ENCODE peak calls at places on chromosome 2, in five cellular contexts. One of them, this sample, is unnamed.

GRCh38 chr2:226057914-226058313 is 658.4 kb downstream of the NYAP2 start:
- DNase-seq in stimulated activated CD4-positive, alpha-beta T cell treated with anti-CD3 and anti-CD28 coated beads, TNF-alpha, amount 100 ng/mL, for 48 hours: no peak
- DNase-seq in progenitor cell of endocrine pancreas: no peak
- DNase-seq in hepatocyte: no peak
- DNase-seq in HCEC 1CT: no peak
- DNase-seq in this sample: no peak

GRCh38 chr2:113251118-113251517 is 27.6 kb downstream of the PAX8 start:
- DNase-seq in stimulated activated CD4-positive, alpha-beta T cell treated with anti-CD3 and anti-CD28 coated beads, TNF-alpha, amount 100 ng/mL, for 48 hours: no peak
- DNase-seq in progenitor cell of endocrine pancreas: no peak
- DNase-seq in hepatocyte: no peak
- DNase-seq in HCEC 1CT: no peak
- DNase-seq in this sample: no peak

GRCh38 chr2:239261796-239262475 is 138.9 kb downstream of the HDAC4 start:
- DNase-seq in stimulated activated CD4-positive, alpha-beta T cell treated with anti-CD3 and anti-CD28 coated beads, TNF-alpha, amount 100 ng/mL, for 48 hours: no peak
- DNase-seq in progenitor cell of endocrine pancreas: no peak
- DNase-seq in hepatocyte: no peak
- DNase-seq in HCEC 1CT: no peak
- DNase-seq in this sample: no peak

GRCh38 chr2:108589786-108590185 is 55.5 kb downstream of the LIMS1 start:
- DNase-seq in stimulated activated CD4-positive, alpha-beta T cell treated with anti-CD3 and anti-CD28 coated beads, TNF-alpha, amount 100 ng/mL, for 48 hours: no peak
- DNase-seq in progenitor cell of endocrine pancreas: no peak
- DNase-seq in hepatocyte: no peak
- DNase-seq in HCEC 1CT: no peak
- DNase-seq in this sample: no peak

GRCh38 chr2:132871829-132872228 is 201.8 kb upstream of the LYPD1 start:
- DNase-seq in stimulated activated CD4-positive, alpha-beta T cell treated with anti-CD3 and anti-CD28 coated beads, TNF-alpha, amount 100 ng/mL, for 48 hours: no peak
- DNase-seq in progenitor cell of endocrine pancreas: no peak
- DNase-seq in hepatocyte: no peak
- DNase-seq in HCEC 1CT: no peak
- DNase-seq in this sample: no peak

GRCh38 chr2:11166476-11166875 is 11.2 kb downstream of the SLC66A3 start:
- DNase-seq in stimulated activated CD4-positive, alpha-beta T cell treated with anti-CD3 and anti-CD28 coated beads, TNF-alpha, amount 100 ng/mL, for 48 hours: no peak
- DNase-seq in progenitor cell of endocrine pancreas: no peak
- DNase-seq in hepatocyte: no peak
- DNase-seq in HCEC 1CT: no peak
- DNase-seq in this sample: no peak

GRCh38 chr2:48886919-48887318 is 131.4 kb upstream of the LHCGR start:
- DNase-seq in stimulated activated CD4-positive, alpha-beta T cell treated with anti-CD3 and anti-CD28 coated beads, TNF-alpha, amount 100 ng/mL, for 48 hours: no peak
- DNase-seq in progenitor cell of endocrine pancreas: no peak
- DNase-seq in hepatocyte: no peak
- DNase-seq in HCEC 1CT: no peak
- DNase-seq in this sample: no peak

GRCh38 chr2:219607931-219608330 is 10.3 kb downstream of the STK11IP start:
- DNase-seq in stimulated activated CD4-positive, alpha-beta T cell treated with anti-CD3 and anti-CD28 coated beads, TNF-alpha, amount 100 ng/mL, for 48 hours: no peak
- DNase-seq in progenitor cell of endocrine pancreas: no peak
- DNase-seq in hepatocyte: no peak
- DNase-seq in HCEC 1CT: no peak
- DNase-seq in this sample: no peak

GRCh38 chr2:112692914-112693313 is 27.9 kb upstream of the NT5DC4 start:
- DNase-seq in stimulated activated CD4-positive, alpha-beta T cell treated with anti-CD3 and anti-CD28 coated beads, TNF-alpha, amount 100 ng/mL, for 48 hours: peak; percentile 36
- DNase-seq in progenitor cell of endocrine pancreas: no peak
- DNase-seq in hepatocyte: no peak
- DNase-seq in HCEC 1CT: no peak
- DNase-seq in this sample: no peak

GRCh38 chr2:135688002-135688401 is 53.7 kb upstream of the UBXN4 start:
- DNase-seq in stimulated activated CD4-positive, alpha-beta T cell treated with anti-CD3 and anti-CD28 coated beads, TNF-alpha, amount 100 ng/mL, for 48 hours: no peak
- DNase-seq in progenitor cell of endocrine pancreas: no peak
- DNase-seq in hepatocyte: no peak
- DNase-seq in HCEC 1CT: peak; percentile 45
- DNase-seq in this sample: no peak

GRCh38 chr2:226273440-226273839 is 526.2 kb downstream of the IRS1 start:
- DNase-seq in stimulated activated CD4-positive, alpha-beta T cell treated with anti-CD3 and anti-CD28 coated beads, TNF-alpha, amount 100 ng/mL, for 48 hours: no peak
- DNase-seq in progenitor cell of endocrine pancreas: no peak
- DNase-seq in hepatocyte: no peak
- DNase-seq in HCEC 1CT: peak; percentile 10
- DNase-seq in this sample: no peak

GRCh38 chr2:20622296-20622686 is 28.6 kb downstream of the HS1BP3 start:
- DNase-seq in stimulated activated CD4-positive, alpha-beta T cell treated with anti-CD3 and anti-CD28 coated beads, TNF-alpha, amount 100 ng/mL, for 48 hours: no peak
- DNase-seq in progenitor cell of endocrine pancreas: no peak
- DNase-seq in hepatocyte: no peak
- DNase-seq in HCEC 1CT: no peak
- DNase-seq in this sample: no peak

GRCh38 chr2:72892506-72893173 is 5.4 kb downstream of the SPR start:
- DNase-seq in stimulated activated CD4-positive, alpha-beta T cell treated with anti-CD3 and anti-CD28 coated beads, TNF-alpha, amount 100 ng/mL, for 48 hours: peak; percentile 43
- DNase-seq in progenitor cell of endocrine pancreas: no peak
- DNase-seq in hepatocyte: peak; percentile 84
- DNase-seq in HCEC 1CT: peak; percentile 72
- DNase-seq in this sample: peak; percentile 59

GRCh38 chr2:9423922-9424272 is 443 bp downstream of the CPSF3 start:
- DNase-seq in stimulated activated CD4-positive, alpha-beta T cell treated with anti-CD3 and anti-CD28 coated beads, TNF-alpha, amount 100 ng/mL, for 48 hours: peak; percentile 17
- DNase-seq in progenitor cell of endocrine pancreas: no peak
- DNase-seq in hepatocyte: no peak
- DNase-seq in HCEC 1CT: no peak
- DNase-seq in this sample: no peak

GRCh38 chr2:96527990-96528679 is 8.4 kb upstream of the ARID5A start:
- DNase-seq in stimulated activated CD4-positive, alpha-beta T cell treated with anti-CD3 and anti-CD28 coated beads, TNF-alpha, amount 100 ng/mL, for 48 hours: peak; percentile 71
- DNase-seq in progenitor cell of endocrine pancreas: no peak
- DNase-seq in hepatocyte: no peak
- DNase-seq in HCEC 1CT: no peak
- DNase-seq in this sample: no peak

GRCh38 chr2:195425328-195425727 is 231.7 kb upstream of the SLC39A10 start:
- DNase-seq in stimulated activated CD4-positive, alpha-beta T cell treated with anti-CD3 and anti-CD28 coated beads, TNF-alpha, amount 100 ng/mL, for 48 hours: no peak
- DNase-seq in progenitor cell of endocrine pancreas: no peak
- DNase-seq in hepatocyte: no peak
- DNase-seq in HCEC 1CT: no peak
- DNase-seq in this sample: no peak

GRCh38 chr2:1377473-1377872 is 35.8 kb upstream of the TPO start:
- DNase-seq in stimulated activated CD4-positive, alpha-beta T cell treated with anti-CD3 and anti-CD28 coated beads, TNF-alpha, amount 100 ng/mL, for 48 hours: no peak
- DNase-seq in progenitor cell of endocrine pancreas: no peak
- DNase-seq in hepatocyte: no peak
- DNase-seq in HCEC 1CT: no peak
- DNase-seq in this sample: no peak

GRCh38 chr2:205409403-205409802 is 272.9 kb upstream of the NRP2 start:
- DNase-seq in stimulated activated CD4-positive, alpha-beta T cell treated with anti-CD3 and anti-CD28 coated beads, TNF-alpha, amount 100 ng/mL, for 48 hours: no peak
- DNase-seq in progenitor cell of endocrine pancreas: no peak
- DNase-seq in hepatocyte: no peak
- DNase-seq in HCEC 1CT: peak; percentile 18
- DNase-seq in this sample: no peak

GRCh38 chr2:230106771-230107170 is 38.0 kb upstream of the SLC16A14 start:
- DNase-seq in stimulated activated CD4-positive, alpha-beta T cell treated with anti-CD3 and anti-CD28 coated beads, TNF-alpha, amount 100 ng/mL, for 48 hours: no peak
- DNase-seq in progenitor cell of endocrine pancreas: no peak
- DNase-seq in hepatocyte: no peak
- DNase-seq in HCEC 1CT: no peak
- DNase-seq in this sample: no peak

GRCh38 chr2:219453691-219454131 is 19.1 kb downstream of the SPEG start:
- DNase-seq in stimulated activated CD4-positive, alpha-beta T cell treated with anti-CD3 and anti-CD28 coated beads, TNF-alpha, amount 100 ng/mL, for 48 hours: no peak
- DNase-seq in progenitor cell of endocrine pancreas: no peak
- DNase-seq in hepatocyte: peak; percentile 84
- DNase-seq in HCEC 1CT: peak; percentile 66
- DNase-seq in this sample: no peak

GRCh38 chr2:227474406-227474805 is 2.5 kb downstream of the AGFG1 start:
- DNase-seq in stimulated activated CD4-positive, alpha-beta T cell treated with anti-CD3 and anti-CD28 coated beads, TNF-alpha, amount 100 ng/mL, for 48 hours: no peak
- DNase-seq in progenitor cell of endocrine pancreas: no peak
- DNase-seq in hepatocyte: no peak
- DNase-seq in HCEC 1CT: no peak
- DNase-seq in this sample: no peak

GRCh38 chr2:38968021-38968420 is 78.3 kb downstream of the ARHGEF33 start:
- DNase-seq in stimulated activated CD4-positive, alpha-beta T cell treated with anti-CD3 and anti-CD28 coated beads, TNF-alpha, amount 100 ng/mL, for 48 hours: no peak
- DNase-seq in progenitor cell of endocrine pancreas: no peak
- DNase-seq in hepatocyte: no peak
- DNase-seq in HCEC 1CT: no peak
- DNase-seq in this sample: no peak

GRCh38 chr2:226514895-226515294 is 284.7 kb downstream of the IRS1 start:
- DNase-seq in stimulated activated CD4-positive, alpha-beta T cell treated with anti-CD3 and anti-CD28 coated beads, TNF-alpha, amount 100 ng/mL, for 48 hours: no peak
- DNase-seq in progenitor cell of endocrine pancreas: no peak
- DNase-seq in hepatocyte: no peak
- DNase-seq in HCEC 1CT: peak; percentile 78
- DNase-seq in this sample: no peak

GRCh38 chr2:20897874-20898453 is 75.1 kb upstream of the LDAH start:
- DNase-seq in stimulated activated CD4-positive, alpha-beta T cell treated with anti-CD3 and anti-CD28 coated beads, TNF-alpha, amount 100 ng/mL, for 48 hours: no peak
- DNase-seq in progenitor cell of endocrine pancreas: no peak
- DNase-seq in hepatocyte: no peak
- DNase-seq in HCEC 1CT: no peak
- DNase-seq in this sample: no peak

GRCh38 chr2:65530547-65531320 is 98.3 kb upstream of the SPRED2 start:
- DNase-seq in stimulated activated CD4-positive, alpha-beta T cell treated with anti-CD3 and anti-CD28 coated beads, TNF-alpha, amount 100 ng/mL, for 48 hours: no peak
- DNase-seq in progenitor cell of endocrine pancreas: no peak
- DNase-seq in hepatocyte: no peak
- DNase-seq in HCEC 1CT: peak; percentile 48
- DNase-seq in this sample: no peak

GRCh38 chr2:229835601-229836283 is 86.1 kb downstream of the TRIP12 start:
- DNase-seq in stimulated activated CD4-positive, alpha-beta T cell treated with anti-CD3 and anti-CD28 coated beads, TNF-alpha, amount 100 ng/mL, for 48 hours: no peak
- DNase-seq in progenitor cell of endocrine pancreas: no peak
- DNase-seq in hepatocyte: no peak
- DNase-seq in HCEC 1CT: no peak
- DNase-seq in this sample: no peak

GRCh38 chr2:44994377-44994776 is 14.9 kb downstream of the SIX2 start:
- DNase-seq in stimulated activated CD4-positive, alpha-beta T cell treated with anti-CD3 and anti-CD28 coated beads, TNF-alpha, amount 100 ng/mL, for 48 hours: no peak
- DNase-seq in progenitor cell of endocrine pancreas: no peak
- DNase-seq in hepatocyte: no peak
- DNase-seq in HCEC 1CT: no peak
- DNase-seq in this sample: no peak

GRCh38 chr2:189191766-189192165 is 12.2 kb upstream of the COL5A2 start:
- DNase-seq in stimulated activated CD4-positive, alpha-beta T cell treated with anti-CD3 and anti-CD28 coated beads, TNF-alpha, amount 100 ng/mL, for 48 hours: no peak
- DNase-seq in progenitor cell of endocrine pancreas: no peak
- DNase-seq in hepatocyte: no peak
- DNase-seq in HCEC 1CT: no peak
- DNase-seq in this sample: no peak

GRCh38 chr2:73250872-73251846 is 17.1 kb downstream of the CCT7 start:
- DNase-seq in stimulated activated CD4-positive, alpha-beta T cell treated with anti-CD3 and anti-CD28 coated beads, TNF-alpha, amount 100 ng/mL, for 48 hours: no peak
- DNase-seq in progenitor cell of endocrine pancreas: no peak
- DNase-seq in hepatocyte: no peak
- DNase-seq in HCEC 1CT: no peak
- DNase-seq in this sample: no peak

GRCh38 chr2:193518061-193518817 is 1323.5 kb upstream of the TMEFF2 start:
- DNase-seq in stimulated activated CD4-positive, alpha-beta T cell treated with anti-CD3 and anti-CD28 coated beads, TNF-alpha, amount 100 ng/mL, for 48 hours: no peak
- DNase-seq in progenitor cell of endocrine pancreas: no peak
- DNase-seq in hepatocyte: no peak
- DNase-seq in HCEC 1CT: peak; percentile 90
- DNase-seq in this sample: no peak

GRCh38 chr2:24994325-24994724 is 22.6 kb upstream of the DNAJC27 start:
- DNase-seq in stimulated activated CD4-positive, alpha-beta T cell treated with anti-CD3 and anti-CD28 coated beads, TNF-alpha, amount 100 ng/mL, for 48 hours: no peak
- DNase-seq in progenitor cell of endocrine pancreas: no peak
- DNase-seq in hepatocyte: no peak
- DNase-seq in HCEC 1CT: no peak
- DNase-seq in this sample: no peak

GRCh38 chr2:75609937-75610508 is 36.6 kb upstream of the MRPL19 start:
- DNase-seq in stimulated activated CD4-positive, alpha-beta T cell treated with anti-CD3 and anti-CD28 coated beads, TNF-alpha, amount 100 ng/mL, for 48 hours: no peak
- DNase-seq in progenitor cell of endocrine pancreas: no peak
- DNase-seq in hepatocyte: no peak
- DNase-seq in HCEC 1CT: no peak
- DNase-seq in this sample: no peak

GRCh38 chr2:72914226-72915075 is 2.9 kb upstream of the EMX1 start:
- DNase-seq in stimulated activated CD4-positive, alpha-beta T cell treated with anti-CD3 and anti-CD28 coated beads, TNF-alpha, amount 100 ng/mL, for 48 hours: no peak
- DNase-seq in progenitor cell of endocrine pancreas: no peak
- DNase-seq in hepatocyte: peak; percentile 2
- DNase-seq in HCEC 1CT: no peak
- DNase-seq in this sample: no peak

GRCh38 chr2:27766287-27766661 is 5.2 kb upstream of the MRPL33 start:
- DNase-seq in stimulated activated CD4-positive, alpha-beta T cell treated with anti-CD3 and anti-CD28 coated beads, TNF-alpha, amount 100 ng/mL, for 48 hours: no peak
- DNase-seq in progenitor cell of endocrine pancreas: no peak
- DNase-seq in hepatocyte: no peak
- DNase-seq in HCEC 1CT: no peak
- DNase-seq in this sample: no peak

GRCh38 chr2:2107140-2107539 is 223.9 kb downstream of the MYT1L start:
- DNase-seq in stimulated activated CD4-positive, alpha-beta T cell treated with anti-CD3 and anti-CD28 coated beads, TNF-alpha, amount 100 ng/mL, for 48 hours: no peak
- DNase-seq in progenitor cell of endocrine pancreas: no peak
- DNase-seq in hepatocyte: no peak
- DNase-seq in HCEC 1CT: no peak
- DNase-seq in this sample: no peak

GRCh38 chr2:97067279-97068004 is 27.2 kb downstream of the FAHD2B start:
- DNase-seq in stimulated activated CD4-positive, alpha-beta T cell treated with anti-CD3 and anti-CD28 coated beads, TNF-alpha, amount 100 ng/mL, for 48 hours: no peak
- DNase-seq in progenitor cell of endocrine pancreas: no peak
- DNase-seq in hepatocyte: no peak
- DNase-seq in HCEC 1CT: no peak
- DNase-seq in this sample: no peak

GRCh38 chr2:114218368-114218767 is 224.1 kb upstream of the DPP10 start:
- DNase-seq in stimulated activated CD4-positive, alpha-beta T cell treated with anti-CD3 and anti-CD28 coated beads, TNF-alpha, amount 100 ng/mL, for 48 hours: no peak
- DNase-seq in progenitor cell of endocrine pancreas: no peak
- DNase-seq in hepatocyte: no peak
- DNase-seq in HCEC 1CT: no peak
- DNase-seq in this sample: no peak

GRCh38 chr2:33873206-33873605 is 274.1 kb upstream of the FAM98A start:
- DNase-seq in stimulated activated CD4-positive, alpha-beta T cell treated with anti-CD3 and anti-CD28 coated beads, TNF-alpha, amount 100 ng/mL, for 48 hours: no peak
- DNase-seq in progenitor cell of endocrine pancreas: no peak
- DNase-seq in hepatocyte: no peak
- DNase-seq in HCEC 1CT: no peak
- DNase-seq in this sample: no peak

GRCh38 chr2:152347076-152347475 is 12.1 kb downstream of the FMNL2 start:
- DNase-seq in stimulated activated CD4-positive, alpha-beta T cell treated with anti-CD3 and anti-CD28 coated beads, TNF-alpha, amount 100 ng/mL, for 48 hours: no peak
- DNase-seq in progenitor cell of endocrine pancreas: no peak
- DNase-seq in hepatocyte: no peak
- DNase-seq in HCEC 1CT: peak; percentile 72
- DNase-seq in this sample: no peak